ENCODE peak calls at places on chromosomes 1 and 21, in nine cellular contexts. S is IMR-90, O is neuronal stem cell, N is endothelial cell of umbilical vein, W is HepG2, Z is A549, R is mammary epithelial cell, F is fibroblast of lung, M is GM23248. P is an unnamed sample.

GRCh38 chr1:198794498-198794897 is 155.7 kb downstream of the PTPRC start:
- DNase-seq in S (peak; percentile 85), O (no peak), N (peak; percentile 55), W (no peak), Z (no peak), R (peak; percentile 67), F (peak; percentile 54), M (peak; percentile 40), P (no peak)

GRCh38 chr1:84847253-84848247 is 45.5 kb downstream of the LPAR3 start:
- DNase-seq in S (peak; percentile 96), O (no peak), N (peak; percentile 80), W (peak; percentile 25), Z (no peak), R (peak; percentile 98), F (peak; percentile 97), M (peak; percentile 99), P (peak; percentile 85)

GRCh38 chr1:236280438-236281285 is 1.1 kb downstream of the ERO1B start:
- DNase-seq in S (no peak), O (peak; percentile 8), N (no peak), W (no peak), Z (no peak), R (peak; percentile 5), F (no peak), M (no peak), P (peak; percentile 18)

GRCh38 chr1:92184632-92185031 is 33.1 kb upstream of the C1orf146 start:
- DNase-seq in S (peak; percentile 89), O (no peak), N (no peak), W (no peak), Z (no peak), R (peak; percentile 85), F (peak; percentile 70), M (peak; percentile 79), P (no peak)

GRCh38 chr1:8448906-8449661 is 131.2 kb downstream of the SLC45A1 start:
- DNase-seq in S (peak; percentile 63), O (no peak), N (no peak), W (no peak), Z (no peak), R (peak; percentile 21), F (peak; percentile 46), M (peak; percentile 78), P (no peak)

GRCh38 chr1:67316180-67316902 is 8.7 kb downstream of the IL12RB2 start:
- DNase-seq in S (no peak), O (no peak), N (no peak), W (no peak), Z (no peak), R (no peak), F (no peak), M (no peak), P (no peak)

GRCh38 chr1:161382214-161383019 is 14.7 kb upstream of the CFAP126 start:
- DNase-seq in S (peak; percentile 81), O (peak; percentile 29), N (peak; percentile 80), W (peak; percentile 48), Z (peak; percentile 58), R (peak; percentile 80), F (peak; percentile 77), M (peak; percentile 85), P (peak; percentile 71)

GRCh38 chr1:40300249-40300567 is 16.9 kb downstream of the COL9A2 start:
- DNase-seq in S (no peak), O (no peak), N (no peak), W (no peak), Z (no peak), R (no peak), F (no peak), M (no peak), P (no peak)

GRCh38 chr1:235295902-235296350 is 32.1 kb downstream of the ARID4B start:
- DNase-seq in S (peak; percentile 81), O (no peak), N (no peak), W (peak; percentile 92), Z (no peak), R (peak; percentile 81), F (peak; percentile 45), M (no peak), P (peak; percentile 13)

GRCh38 chr21:41369105-41369914 is 7.5 kb downstream of the MX2 start:
- DNase-seq in S (no peak), O (peak; percentile 56), N (no peak), W (peak; percentile 40), Z (no peak), R (no peak), F (no peak), M (peak; percentile 19), P (peak; percentile 59)

GRCh38 chr1:165312591-165312990 is 43.9 kb downstream of the LMX1A start:
- DNase-seq in S (no peak), O (no peak), N (no peak), W (no peak), Z (no peak), R (no peak), F (no peak), M (no peak), P (no peak)

GRCh38 chr1:165303415-165303814 is 53.1 kb downstream of the LMX1A start:
- DNase-seq in S (no peak), O (no peak), N (no peak), W (no peak), Z (no peak), R (no peak), F (no peak), M (no peak), P (no peak)

DNA sequence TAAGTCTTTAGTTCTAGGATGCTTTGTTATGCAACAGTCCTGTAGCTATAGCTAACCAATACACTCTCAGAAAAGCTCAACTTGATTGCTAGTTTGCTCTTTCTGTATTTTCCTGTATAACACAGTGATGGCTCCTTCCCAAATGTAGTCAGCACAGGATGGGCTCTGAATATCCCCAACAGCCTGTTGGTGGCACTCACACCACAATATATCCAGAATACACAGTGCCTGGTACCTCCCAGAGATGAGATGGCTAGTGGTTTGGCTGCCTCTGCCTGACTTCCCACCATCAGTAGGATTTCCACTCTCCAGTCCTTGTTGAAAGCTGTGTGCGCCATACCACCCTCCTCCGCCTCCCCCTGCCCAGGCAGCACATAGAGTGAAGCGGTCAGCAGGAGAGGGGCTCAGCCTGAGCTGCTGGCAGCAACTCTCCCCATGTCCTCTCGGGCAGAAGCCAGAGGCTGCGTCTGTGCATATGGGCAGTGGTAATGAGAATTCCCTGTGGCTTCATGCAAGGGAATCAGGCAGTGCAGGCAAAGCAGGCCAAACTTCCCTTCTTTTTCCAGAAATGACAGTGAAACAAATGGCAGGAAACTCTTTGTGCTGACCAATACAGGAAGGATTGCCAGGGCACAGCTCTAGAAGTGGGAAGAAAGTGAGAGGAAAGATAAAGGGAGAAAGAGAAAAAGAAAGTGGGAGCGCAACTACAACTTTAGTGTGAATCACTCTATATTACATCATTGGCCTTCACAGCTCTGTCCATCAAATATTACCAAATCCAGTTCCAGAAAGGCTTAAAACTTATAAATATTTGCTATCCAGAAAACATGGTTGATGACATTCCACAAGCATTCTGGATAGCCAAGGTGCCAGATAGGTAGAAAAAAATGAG is 49.7 kb downstream of the LMX1A start:
- DNase-seq in S (no peak), O (no peak), N (no peak), W (no peak), Z (no peak), R (no peak), F (no peak), M (no peak), P (no peak)
- H3K4me3 ChIP-seq in S (no peak overlapping the region), O (no peak overlapping the region), N (no peak overlapping the region), W (no peak overlapping the region), Z (no peak overlapping the region), R (no peak overlapping the region), F (no peak overlapping the region), M (no peak overlapping the region), P (no peak overlapping the region)

GRCh38 chr1:150192012-150192411 is 42.3 kb downstream of the PLEKHO1 start:
- DNase-seq in S (peak; percentile 81), O (no peak), N (no peak), W (no peak), Z (no peak), R (no peak), F (no peak), M (peak; percentile 48), P (peak; percentile 27)

GRCh38 chr1:150196411-150196810 is 39.5 kb downstream of the ANP32E start:
- DNase-seq in S (no peak), O (no peak), N (no peak), W (no peak), Z (no peak), R (no peak), F (no peak), M (no peak), P (no peak)

DNA sequence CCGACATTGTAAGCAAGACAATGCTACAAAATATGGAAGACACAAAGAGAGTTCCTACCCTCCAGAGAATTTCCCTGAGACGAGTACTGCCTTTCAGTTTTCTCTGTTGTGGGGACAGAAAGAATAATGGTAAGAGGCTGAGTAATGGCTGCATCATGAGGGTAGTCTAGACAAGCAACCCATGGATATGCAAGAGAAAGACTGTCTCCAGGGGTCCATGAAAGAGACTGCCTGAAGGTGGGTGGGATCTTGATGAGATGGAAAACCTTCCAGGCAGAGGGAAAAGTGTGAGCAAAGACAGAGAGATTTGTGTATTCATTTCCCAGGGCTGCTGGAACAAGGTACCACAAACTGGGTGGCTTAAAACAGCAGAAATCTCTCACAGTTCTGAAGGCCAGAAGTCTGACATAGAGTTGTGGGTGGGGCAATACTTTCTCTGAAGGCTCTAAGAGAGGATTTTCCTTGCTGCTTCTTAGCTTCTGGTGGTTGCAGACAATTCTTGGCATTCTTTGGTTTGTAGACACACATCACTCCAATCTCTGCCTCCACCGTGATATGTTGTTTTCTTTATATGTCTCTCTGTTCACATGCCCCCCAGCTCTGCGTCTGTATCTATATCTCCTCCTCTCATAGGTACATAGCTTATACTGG is 41.4 kb downstream of the ANP32E start:
- DNase-seq in S (peak; percentile 66), O (no peak), N (no peak), W (no peak), Z (no peak), R (no peak), F (no peak), M (peak; percentile 71), P (peak; percentile 26)
- H3K27ac ChIP-seq in S (peak overlapping the region; percentile 16), O (no peak overlapping the region), N (no peak overlapping the region), W (no peak overlapping the region), Z (no peak overlapping the region), R (no peak overlapping the region), F (no peak overlapping the region), M (peak overlapping the region; percentile 60), P (peak overlapping the region; percentile 27)

DNA sequence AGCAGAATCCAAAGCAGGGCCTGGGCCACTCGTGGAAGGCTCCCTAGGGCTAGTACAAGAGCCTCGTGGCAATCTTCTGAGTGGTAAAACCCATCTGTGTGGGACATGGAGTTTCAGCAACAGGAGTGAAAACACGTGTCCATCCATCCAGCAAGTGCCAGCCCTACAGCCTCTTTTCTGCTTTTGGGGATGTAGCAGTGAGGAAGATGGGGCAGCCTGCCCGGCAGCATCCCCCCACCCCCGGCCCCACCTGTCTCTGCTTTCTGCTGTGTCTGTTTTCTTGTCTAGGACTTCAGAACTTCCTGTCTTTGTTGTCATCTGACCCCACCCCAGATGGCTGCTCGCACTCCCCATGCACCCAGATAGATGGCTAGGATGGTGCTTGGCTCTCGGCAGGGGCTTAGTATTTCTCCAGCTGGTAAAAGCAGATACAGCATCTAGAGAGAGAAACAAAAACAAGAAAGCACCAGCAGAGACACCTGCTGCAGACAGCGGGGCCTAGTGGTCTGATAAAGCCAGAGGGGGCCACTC is 1.5 kb downstream of the CPTP start:
- DNase-seq in S (no peak), O (no peak), N (no peak), W (no peak), Z (no peak), R (no peak), F (no peak), M (no peak), P (no peak)
- H3K4me2 ChIP-seq in S (no peak overlapping the region), O (no peak overlapping the region), N (no peak overlapping the region), W (peak overlapping the region; percentile 98), Z (peak overlapping the region; percentile 95), R (peak overlapping the region; percentile 95), F (peak overlapping the region; percentile 25), M (peak overlapping the region; percentile 80), P (peak overlapping the region; percentile 95)

DNA sequence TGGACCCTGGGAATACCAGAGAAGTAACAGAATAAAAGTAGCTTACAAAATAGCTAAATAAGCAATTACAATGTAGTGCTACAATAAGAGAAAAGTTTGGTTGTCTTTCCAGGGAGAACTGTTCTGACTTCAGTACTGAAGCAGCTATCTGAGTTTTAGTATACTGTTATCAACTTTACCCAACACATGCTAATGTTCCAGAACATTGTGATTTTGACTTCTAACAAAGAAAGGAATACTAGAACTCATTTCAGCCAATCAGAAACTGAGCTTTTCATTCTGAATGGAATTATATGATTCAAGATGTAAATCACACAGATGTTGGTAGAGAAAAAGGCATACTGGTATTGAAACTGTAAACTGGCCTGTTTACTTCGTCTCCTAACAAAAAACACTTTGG is at the start of gene C1orf105:
- DNase-seq in S (no peak), O (no peak), N (no peak), W (no peak), Z (no peak), R (no peak), F (no peak), M (no peak), P (no peak)
- H3K4me3 ChIP-seq in S (no peak within 1 kb of the TSS), O (no peak within 1 kb of the TSS), N (no peak within 1 kb of the TSS), W (no peak within 1 kb of the TSS), Z (no peak within 1 kb of the TSS), R (no peak within 1 kb of the TSS), F (no peak within 1 kb of the TSS), M (no peak within 1 kb of the TSS), P (no peak within 1 kb of the TSS)